ENCODE peak calls at places on chromosomes 11 and 22, in five cellular contexts. N is A549, C is fibroblast of the aortic adventitia, H is HFFc6, J is bronchial epithelial cell. X is an unnamed sample.

GRCh38 chr22:20395181-20395896 is 1.4 kb downstream of the ZNF74 start:
- DNase-seq in N (no peak), C (no peak), H (no peak), J (no peak), X (no peak)

GRCh38 chr11:100593321-100593720 is 93.8 kb upstream of the ARHGAP42 start:
- DNase-seq in N (no peak), C (no peak), H (no peak), J (no peak), X (no peak)

GRCh38 chr22:31646186-31647019 is 15.6 kb downstream of the PISD start:
- DNase-seq in N (peak), C (peak), H (peak), J (peak), X (no peak)

GRCh38 chr22:46833228-46833627 is 70.8 kb downstream of the TBC1D22A start:
- DNase-seq in N (peak), C (no peak), H (no peak), J (peak), X (no peak)

GRCh38 chr11:60634151-60634550 is 65.3 kb upstream of the MS4A8 start:
- DNase-seq in N (no peak), C (no peak), H (no peak), J (peak), X (no peak)

GRCh38 chr11:64931290-64931689 is 4.4 kb downstream of the GPHA2 start:
- DNase-seq in N (no peak), C (no peak), H (no peak), J (no peak), X (no peak)

GRCh38 chr11:10693509-10694071 is at the start of gene IRAG1:
- DNase-seq in N (no peak), C (peak), H (peak), J (no peak), X (no peak)

GRCh38 chr11:43936081-43936480 is 6.4 kb upstream of the C11orf96 start:
- DNase-seq in N (no peak), C (no peak), H (no peak), J (no peak), X (no peak)

GRCh38 chr11:90134420-90135003 is at the start of gene NAALAD2:
- DNase-seq in N (peak), C (peak), H (no peak), J (no peak), X (peak)

GRCh38 chr11:28833670-28834069 is 725.5 kb downstream of the METTL15 start:
- DNase-seq in N (peak), C (peak), H (peak), J (peak), X (no peak)

GRCh38 chr11:33344611-33345010 is 87.4 kb downstream of the HIPK3 start:
- DNase-seq in N (peak), C (no peak), H (no peak), J (no peak), X (no peak)

GRCh38 chr22:19923914-19924513 is 17.6 kb upstream of the COMT start:
- DNase-seq in N (no peak), C (no peak), H (no peak), J (no peak), X (no peak)

GRCh38 chr22:47196881-47197701 is 434.6 kb downstream of the TBC1D22A start:
- DNase-seq in N (no peak), C (no peak), H (no peak), J (no peak), X (no peak)

GRCh38 chr11:117814766-117815261 is 9.7 kb downstream of the FXYD2 start:
- DNase-seq in N (peak), C (no peak), H (no peak), J (no peak), X (no peak)

GRCh38 chr11:68796779-68797178 is 44.9 kb downstream of the CPT1A start:
- DNase-seq in N (no peak), C (no peak), H (no peak), J (no peak), X (no peak)

GRCh38 chr11:5369793-5370192 is 13.8 kb upstream of the OR51M1 start:
- DNase-seq in N (peak), C (peak), H (peak), J (peak), X (no peak)

GRCh38 chr11:107562647-107563208 is 2.8 kb downstream of the ALKBH8 start:
- DNase-seq in N (peak), C (peak), H (peak), J (peak), X (no peak)

GRCh38 chr11:108664730-108665525 is at the start of gene DDX10:
- DNase-seq in N (peak), C (peak), H (peak), J (peak), X (peak)
- TF ChIP-seq CTCF in N (no peak), C (peak), H (peak), J (peak), X (no peak)

DNA sequence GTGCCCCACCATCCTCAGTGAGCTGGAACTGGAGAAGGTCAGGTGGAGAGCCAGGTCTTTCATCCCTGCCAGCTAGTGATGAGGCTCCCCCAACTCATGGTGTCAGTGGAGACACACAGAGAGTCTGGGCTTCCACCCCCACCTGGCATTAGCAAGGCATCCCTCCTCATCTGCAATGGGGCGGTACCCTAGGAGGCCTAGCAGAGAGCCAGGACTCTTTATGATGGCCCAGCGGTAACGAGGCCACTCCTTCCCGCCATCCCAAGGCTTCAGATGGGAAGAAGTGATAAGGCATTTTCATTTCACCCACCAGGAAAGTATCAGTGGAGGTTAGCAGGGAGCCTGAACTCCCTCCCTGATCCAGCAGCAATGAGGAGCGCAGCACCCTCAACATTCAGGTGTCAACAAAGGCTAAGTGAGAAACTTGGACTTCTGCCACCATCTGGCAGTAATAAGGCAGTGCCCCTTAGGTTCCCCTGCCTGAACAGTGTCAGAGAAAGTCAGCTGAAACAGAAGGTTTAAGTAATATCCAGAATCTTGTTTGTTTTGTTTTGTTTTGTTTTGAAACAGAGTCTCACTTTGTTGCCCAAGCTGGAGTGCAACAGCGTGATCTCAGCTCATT is 40.5 kb upstream of the FBLN1 start:
- DNase-seq in N (no peak), C (no peak), H (no peak), J (no peak), X (no peak)
- TF ChIP-seq CTCF in N (no peak), C (no peak), H (peak), J (no peak), X (peak)

GRCh38 chr22:26515938-26516337 is 3.7 kb upstream of the TFIP11 start:
- DNase-seq in N (no peak), C (no peak), H (no peak), J (no peak), X (no peak)

GRCh38 chr22:26514419-26515161 is 2.3 kb upstream of the TFIP11 start:
- DNase-seq in N (no peak), C (no peak), H (no peak), J (no peak), X (no peak)

GRCh38 chr22:26508148-26508547 is 4.1 kb downstream of the TFIP11 start:
- DNase-seq in N (no peak), C (no peak), H (no peak), J (no peak), X (no peak)

GRCh38 chr22:26513852-26514251 is 1.6 kb upstream of the TFIP11 start:
- DNase-seq in N (no peak), C (no peak), H (no peak), J (no peak), X (no peak)

DNA sequence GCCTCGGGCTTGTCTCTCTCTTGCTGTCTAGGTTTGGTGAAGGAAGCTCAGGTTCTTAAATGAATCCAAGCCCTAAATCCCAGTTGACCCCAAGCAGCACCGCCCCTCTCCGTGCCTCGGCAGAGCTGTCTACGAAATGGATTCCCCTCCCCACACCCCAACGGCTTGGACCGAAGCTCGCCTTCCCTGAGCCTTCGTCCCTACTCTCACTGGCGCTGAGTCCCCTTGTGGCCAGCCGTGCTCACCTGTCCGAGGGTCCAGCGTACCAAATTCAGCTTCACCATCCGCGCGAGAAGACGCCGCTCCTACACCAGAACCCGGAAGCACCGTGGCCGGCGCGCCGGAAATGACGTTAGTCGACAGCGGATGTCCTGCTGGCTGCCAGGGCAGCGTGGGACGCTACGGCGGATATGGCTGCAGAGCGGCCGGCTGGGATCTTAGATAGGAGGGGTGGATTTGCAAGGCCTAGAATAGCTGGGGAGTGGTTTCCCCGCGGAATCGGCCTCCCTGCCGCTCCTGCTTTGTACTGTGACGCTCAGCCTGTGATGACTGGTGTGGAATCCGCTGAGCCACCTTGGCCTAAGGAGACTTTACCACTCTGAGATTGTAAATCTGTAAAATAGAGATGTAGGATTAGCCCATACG is at the start of gene TFIP11:
- DNase-seq in N (peak), C (peak), H (peak), J (peak), X (peak)
- TF ChIP-seq CTCF in N (no peak), C (peak), H (peak), J (no peak), X (peak)

GRCh38 chr11:123525511-123525918 is 95.4 kb downstream of the GRAMD1B start:
- DNase-seq in N (no peak), C (no peak), H (no peak), J (no peak), X (no peak)
- TF ChIP-seq CTCF in N (no peak), C (no peak), H (no peak), J (no peak), X (no peak)

GRCh38 chr11:95575517-95575916 is 214.1 kb downstream of the FAM76B start:
- DNase-seq in N (no peak), C (peak), H (no peak), J (no peak), X (no peak)

GRCh38 chr11:95576149-95576851 is 213.3 kb downstream of the FAM76B start:
- DNase-seq in N (no peak), C (no peak), H (no peak), J (no peak), X (no peak)

GRCh38 chr11:95577716-95578460 is 211.7 kb downstream of the FAM76B start:
- DNase-seq in N (no peak), C (peak), H (peak), J (peak), X (no peak)
- TF ChIP-seq CTCF in N (no peak), C (no peak), H (no peak), J (no peak), X (no peak)

DNA sequence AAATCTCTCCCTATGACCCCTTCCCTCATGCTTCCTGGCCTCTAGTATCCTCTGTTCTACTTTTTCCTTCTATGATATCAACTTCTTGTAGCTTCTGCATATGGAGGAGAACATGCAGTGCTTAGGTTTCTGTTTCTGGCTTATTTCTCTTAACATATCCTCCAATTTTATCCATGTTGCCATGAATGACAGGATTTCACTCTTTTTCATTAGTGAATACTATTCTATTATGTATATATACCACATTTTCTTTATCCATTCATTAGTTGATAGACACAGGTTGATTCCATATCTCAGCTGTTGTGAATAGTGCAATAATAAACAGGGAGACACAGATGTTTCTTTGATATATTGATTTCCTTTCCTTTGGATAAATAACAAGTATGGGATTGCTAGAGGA is 123.3 kb upstream of the SESN3 start:
- DNase-seq in N (no peak), C (no peak), H (no peak), J (no peak), X (no peak)
- TF ChIP-seq CTCF in N (no peak), C (no peak), H (no peak), J (no peak), X (no peak)

X was measured in progenitor cell of endocrine pancreas.